ENCODE peak calls at places on chromosomes 16 and 17, in ten cellular contexts. L is B cell, I is OCI-LY7, C is IMR-90, G is Calu3, M is heart right ventricle, J is nephron progenitor cell, P is endothelial cell, H is BJ, T is right lobe of liver. V is an unnamed sample.

GRCh38 chr17:30930495-30930894 is 8.8 kb downstream of the ADAP2 start:
- DNase-seq in L (no peak), I (no peak), C (no peak), G (no peak), M (no peak), J (no peak), P (no peak), H (no peak), T (peak), V (no peak)

GRCh38 chr16:51569204-51569911 is 418.3 kb upstream of the SALL1 start:
- DNase-seq in L (no peak), I (peak), C (no peak), G (peak), M (no peak), J (no peak), P (no peak), H (no peak), T (no peak), V (no peak)

GRCh38 chr16:57807968-57808528 is 5.8 kb upstream of the KIFC3 start:
- DNase-seq in L (peak), I (peak), C (peak), G (peak), M (peak), J (peak), P (peak), H (peak), T (peak), V (peak)

GRCh38 chr17:31320231-31320630 is 1.2 kb downstream of the EVI2A start:
- DNase-seq in L (no peak), I (peak), C (no peak), G (no peak), M (no peak), J (no peak), P (no peak), H (no peak), T (no peak), V (no peak)

GRCh38 chr17:35597604-35598003 is 10.5 kb downstream of the AP2B1 start:
- DNase-seq in L (no peak), I (no peak), C (no peak), G (no peak), M (no peak), J (no peak), P (no peak), H (no peak), T (no peak), V (no peak)

GRCh38 chr17:72952641-72953313 is 139.7 kb downstream of the SLC39A11 start:
- DNase-seq in L (no peak), I (no peak), C (no peak), G (no peak), M (no peak), J (no peak), P (no peak), H (no peak), T (no peak), V (no peak)

GRCh38 chr16:85535352-85536072 is 77.6 kb upstream of the GSE1 start:
- DNase-seq in L (no peak), I (no peak), C (no peak), G (no peak), M (no peak), J (no peak), P (no peak), H (no peak), T (peak), V (no peak)

GRCh38 chr17:334974-335481 is 17.6 kb downstream of the RPH3AL start:
- DNase-seq in L (no peak), I (no peak), C (no peak), G (no peak), M (no peak), J (no peak), P (no peak), H (no peak), T (no peak), V (no peak)

GRCh38 chr16:11319529-11320146 is 25.6 kb upstream of the RMI2 start:
- DNase-seq in L (no peak), I (peak), C (no peak), G (peak), M (no peak), J (no peak), P (no peak), H (no peak), T (no peak), V (no peak)

GRCh38 chr16:85303354-85303883 is 191.1 kb upstream of the CIBAR2 start:
- DNase-seq in L (peak), I (peak), C (no peak), G (peak), M (peak), J (peak), P (peak), H (no peak), T (peak), V (peak)

GRCh38 chr17:44220211-44221071 is 966 bp upstream of the UBTF start:
- DNase-seq in L (peak), I (peak), C (peak), G (peak), M (peak), J (peak), P (peak), H (no peak), T (peak), V (peak)

GRCh38 chr17:76523084-76524037 is 14.1 kb downstream of the CYGB start:
- DNase-seq in L (peak), I (peak), C (peak), G (peak), M (peak), J (peak), P (peak), H (no peak), T (peak), V (peak)

GRCh38 chr16:73669535-73670274 is 621.8 kb upstream of the ZFHX3 start:
- DNase-seq in L (no peak), I (no peak), C (no peak), G (no peak), M (no peak), J (no peak), P (no peak), H (no peak), T (no peak), V (no peak)

GRCh38 chr16:73671102-73671501 is 623.2 kb upstream of the ZFHX3 start:
- DNase-seq in L (no peak), I (no peak), C (no peak), G (no peak), M (no peak), J (no peak), P (no peak), H (no peak), T (no peak), V (no peak)

DNA sequence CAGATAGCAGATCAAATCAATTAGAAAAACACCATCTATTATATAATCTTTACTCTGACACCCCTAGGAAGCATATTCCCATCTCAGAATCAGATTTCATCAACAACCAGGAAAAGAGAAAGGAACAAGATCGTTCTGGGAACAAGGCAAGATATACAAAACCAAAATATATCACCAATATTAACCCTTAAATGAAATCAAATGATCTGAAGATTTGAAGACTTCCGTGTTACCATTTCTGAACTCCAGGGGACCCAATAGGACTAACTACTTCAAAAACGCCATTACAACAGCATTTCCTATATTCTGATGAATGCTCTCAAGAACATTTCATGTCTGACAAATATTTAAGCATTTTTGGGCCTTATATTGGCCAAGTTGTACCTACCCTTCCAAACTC is 624.2 kb upstream of the ZFHX3 start:
- DNase-seq in L (no peak), I (no peak), C (no peak), G (no peak), M (no peak), J (no peak), P (no peak), H (no peak), T (no peak), V (no peak)
- TF ChIP-seq CTCF in L (no peak), I (no peak), C (no peak), G (no peak), M (no peak), J (no peak), P (no peak), H (no peak), T (no peak), V (no peak)

GRCh38 chr17:42609182-42609813 is at the start of the genes RETREG3 and TUBG1:
- DNase-seq in L (peak), I (peak), C (peak), G (peak), M (peak), J (peak), P (peak), H (peak), T (peak), V (peak)
- TF ChIP-seq CTCF in L (peak), I (no peak), C (peak), G (no peak), M (peak), J (no peak), P (no peak), H (peak), T (no peak), V (peak)

GRCh38 chr16:70765491-70765890 is 35.5 kb downstream of the VAC14 start:
- DNase-seq in L (no peak), I (no peak), C (no peak), G (no peak), M (no peak), J (no peak), P (no peak), H (no peak), T (no peak), V (no peak)
- TF ChIP-seq CTCF in L (no peak), I (no peak), C (no peak), G (no peak), M (no peak), J (no peak), P (no peak), H (no peak), T (no peak), V (no peak)

GRCh38 chr17:8186446-8186786 is 3.6 kb downstream of the BORCS6 start:
- DNase-seq in L (no peak), I (no peak), C (no peak), G (no peak), M (no peak), J (no peak), P (no peak), H (no peak), T (no peak), V (no peak)
- TF ChIP-seq CTCF in L (no peak), I (no peak), C (no peak), G (no peak), M (no peak), J (no peak), P (no peak), H (no peak), T (no peak), V (no peak)

GRCh38 chr17:69066482-69066881 is 5.8 kb upstream of the ABCA9 start:
- DNase-seq in L (no peak), I (no peak), C (no peak), G (no peak), M (no peak), J (no peak), P (no peak), H (no peak), T (no peak), V (no peak)

GRCh38 chr17:69069289-69069688 is 8.6 kb upstream of the ABCA9 start:
- DNase-seq in L (no peak), I (no peak), C (no peak), G (no peak), M (no peak), J (no peak), P (no peak), H (no peak), T (no peak), V (no peak)

GRCh38 chr17:69065113-69065512 is 4.4 kb upstream of the ABCA9 start:
- DNase-seq in L (no peak), I (no peak), C (no peak), G (no peak), M (no peak), J (no peak), P (no peak), H (no peak), T (no peak), V (no peak)

GRCh38 chr17:69064476-69064875 is 3.7 kb upstream of the ABCA9 start:
- DNase-seq in L (no peak), I (no peak), C (no peak), G (no peak), M (no peak), J (no peak), P (no peak), H (no peak), T (no peak), V (no peak)

GRCh38 chr17:69067274-69068047 is 6.7 kb upstream of the ABCA9 start:
- DNase-seq in L (no peak), I (peak), C (no peak), G (no peak), M (no peak), J (no peak), P (no peak), H (no peak), T (no peak), V (no peak)
- TF ChIP-seq CTCF in L (peak), I (peak), C (no peak), G (no peak), M (no peak), J (no peak), P (no peak), H (no peak), T (no peak), V (no peak)

GRCh38 chr16:53892155-53892554 is 188.2 kb downstream of the FTO start:
- DNase-seq in L (no peak), I (peak), C (peak), G (peak), M (peak), J (peak), P (peak), H (peak), T (no peak), V (peak)
- TF ChIP-seq CTCF in L (peak), I (peak), C (peak), G (peak), M (peak), J (peak), P (peak), H (peak), T (peak), V (peak)

V was measured in GM13977.